ENCODE peak calls at places on chromosomes 2 and 18, in seven cellular contexts. K is anterior cingulate cortex; G is OCI-LY7; Z is NCI-H345; B is putamen; Y is CD8-positive, alpha-beta T cell; U is naive B cell. Q is an unnamed sample.

GRCh38 chr2:45170976-45171514 is 161.8 kb upstream of the SIX2 start:
- DNase-seq in K (no peak), G (no peak), Z (peak; percentile 61), B (no peak), Y (peak; percentile 11), U (no peak), Q (no peak)

GRCh38 chr2:200383380-200384110 is 77.1 kb downstream of the SPATS2L start:
- DNase-seq in K (no peak), G (peak; percentile 36), Z (no peak), B (no peak), Y (no peak), U (peak; percentile 4), Q (no peak)

GRCh38 chr18:21038201-21038600 is 73.4 kb downstream of the ROCK1 start:
- DNase-seq in K (no peak), G (no peak), Z (no peak), B (no peak), Y (no peak), U (no peak), Q (no peak)

GRCh38 chr2:192657364-192657763 is 462.6 kb upstream of the TMEFF2 start:
- DNase-seq in K (no peak), G (no peak), Z (no peak), B (no peak), Y (no peak), U (no peak), Q (no peak)

GRCh38 chr2:197077336-197077735 is 150.8 kb upstream of the PGAP1 start:
- DNase-seq in K (no peak), G (no peak), Z (no peak), B (no peak), Y (no peak), U (no peak), Q (no peak)

GRCh38 chr2:171553858-171554257 is 31.6 kb downstream of the CYBRD1 start:
- DNase-seq in K (no peak), G (peak; percentile 5), Z (no peak), B (peak; percentile 12), Y (no peak), U (no peak), Q (no peak)

GRCh38 chr2:25743132-25743830 is 69.9 kb upstream of the DTNB start:
- DNase-seq in K (no peak), G (peak; percentile 72), Z (no peak), B (no peak), Y (no peak), U (peak; percentile 41), Q (no peak)

GRCh38 chr2:27320958-27321543 is 1.8 kb downstream of the MPV17 start:
- DNase-seq in K (no peak), G (no peak), Z (peak; percentile 14), B (no peak), Y (no peak), U (no peak), Q (no peak)

GRCh38 chr2:207881902-207882301 is 112.2 kb upstream of the FZD5 start:
- DNase-seq in K (no peak), G (no peak), Z (no peak), B (no peak), Y (no peak), U (no peak), Q (no peak)

GRCh38 chr2:3001595-3002184 is 375.9 kb downstream of the EIPR1 start:
- DNase-seq in K (no peak), G (peak; percentile 18), Z (no peak), B (no peak), Y (no peak), U (peak; percentile 5), Q (no peak)

GRCh38 chr18:58856881-58857280 is 7.8 kb upstream of the ZNF532 start:
- DNase-seq in K (no peak), G (no peak), Z (no peak), B (no peak), Y (no peak), U (no peak), Q (no peak)

GRCh38 chr18:48404707-48405106 is 4.5 kb downstream of the ZBTB7C start:
- DNase-seq in K (no peak), G (no peak), Z (no peak), B (no peak), Y (no peak), U (no peak), Q (no peak)

GRCh38 chr2:44077942-44078511 is 82.2 kb upstream of the LRPPRC start:
- DNase-seq in K (no peak), G (no peak), Z (peak; percentile 57), B (no peak), Y (no peak), U (no peak), Q (no peak)

GRCh38 chr2:129764376-129765325 is 214.8 kb upstream of the RAB6C start:
- DNase-seq in K (no peak), G (no peak), Z (no peak), B (no peak), Y (peak; percentile 29), U (no peak), Q (no peak)

GRCh38 chr2:152396051-152396511 is 61.1 kb downstream of the FMNL2 start:
- DNase-seq in K (no peak), G (no peak), Z (no peak), B (peak; percentile 56), Y (no peak), U (no peak), Q (no peak)

GRCh38 chr2:170381678-170382077 is 203.7 kb downstream of the MYO3B start:
- DNase-seq in K (no peak), G (no peak), Z (no peak), B (no peak), Y (no peak), U (no peak), Q (no peak)

GRCh38 chr2:191402966-191403565 is 157.9 kb downstream of the MYO1B start:
- DNase-seq in K (no peak), G (no peak), Z (no peak), B (no peak), Y (no peak), U (no peak), Q (no peak)

GRCh38 chr2:181058378-181059269 is 78.2 kb downstream of the UBE2E3 start:
- DNase-seq in K (no peak), G (peak; percentile 62), Z (peak; percentile 28), B (no peak), Y (peak; percentile 50), U (peak; percentile 28), Q (no peak)